ENCODE peak calls at places on chromosomes 6 and 20, in four cellular contexts. One of them, this sample, is unnamed.

GRCh38 chr20:46213946-46214830 is 94.1 kb downstream of the CDH22 start:
- DNase-seq in neural progenitor cell: no peak
- DNase-seq in choroid plexus epithelial cell: no peak
- DNase-seq in stimulated activated CD8-positive, alpha-beta memory T cell treated with anti-CD3 and anti-CD28 coated beads, Interleukin-12 subunit alpha, Interleukin-12 subunit beta, amount 100 ng/mL, for 4 hours: no peak
- DNase-seq in this sample: no peak

GRCh38 chr20:49477200-49477599 is 5.3 kb downstream of the KCNB1 start:
- DNase-seq in choroid plexus epithelial cell: no peak
- DNase-seq in neural progenitor cell: no peak
- DNase-seq in stimulated activated CD8-positive, alpha-beta memory T cell treated with anti-CD3 and anti-CD28 coated beads, Interleukin-12 subunit alpha, Interleukin-12 subunit beta, amount 100 ng/mL, for 4 hours: no peak
- DNase-seq in this sample: no peak

GRCh38 chr6:88445188-88445958 is 279.2 kb upstream of the CNR1 start:
- DNase-seq in stimulated activated CD8-positive, alpha-beta memory T cell treated with anti-CD3 and anti-CD28 coated beads, Interleukin-12 subunit alpha, Interleukin-12 subunit beta, amount 100 ng/mL, for 4 hours: no peak
- DNase-seq in neural progenitor cell: no peak
- DNase-seq in choroid plexus epithelial cell: no peak
- DNase-seq in this sample: no peak

GRCh38 chr20:18092890-18093289 is 35.2 kb upstream of the OVOL2 start:
- DNase-seq in stimulated activated CD8-positive, alpha-beta memory T cell treated with anti-CD3 and anti-CD28 coated beads, Interleukin-12 subunit alpha, Interleukin-12 subunit beta, amount 100 ng/mL, for 4 hours: no peak
- DNase-seq in choroid plexus epithelial cell: no peak
- DNase-seq in neural progenitor cell: no peak
- DNase-seq in this sample: no peak

GRCh38 chr6:55669133-55669532 is 90.1 kb upstream of the HMGCLL1 start:
- DNase-seq in choroid plexus epithelial cell: no peak
- DNase-seq in neural progenitor cell: no peak
- DNase-seq in stimulated activated CD8-positive, alpha-beta memory T cell treated with anti-CD3 and anti-CD28 coated beads, Interleukin-12 subunit alpha, Interleukin-12 subunit beta, amount 100 ng/mL, for 4 hours: no peak
- DNase-seq in this sample: no peak

GRCh38 chr6:148348778-148349177 is 6.1 kb downstream of the SASH1 start:
- DNase-seq in stimulated activated CD8-positive, alpha-beta memory T cell treated with anti-CD3 and anti-CD28 coated beads, Interleukin-12 subunit alpha, Interleukin-12 subunit beta, amount 100 ng/mL, for 4 hours: no peak
- DNase-seq in neural progenitor cell: no peak
- DNase-seq in choroid plexus epithelial cell: no peak
- DNase-seq in this sample: no peak

GRCh38 chr6:90199900-90200299 is 96.7 kb downstream of the BACH2 start:
- DNase-seq in choroid plexus epithelial cell: no peak
- DNase-seq in stimulated activated CD8-positive, alpha-beta memory T cell treated with anti-CD3 and anti-CD28 coated beads, Interleukin-12 subunit alpha, Interleukin-12 subunit beta, amount 100 ng/mL, for 4 hours: no peak
- DNase-seq in neural progenitor cell: no peak
- DNase-seq in this sample: no peak

GRCh38 chr20:20360464-20360863 is 7.4 kb upstream of the INSM1 start:
- DNase-seq in stimulated activated CD8-positive, alpha-beta memory T cell treated with anti-CD3 and anti-CD28 coated beads, Interleukin-12 subunit alpha, Interleukin-12 subunit beta, amount 100 ng/mL, for 4 hours: no peak
- DNase-seq in neural progenitor cell: peak
- DNase-seq in choroid plexus epithelial cell: peak
- DNase-seq in this sample: no peak

GRCh38 chr6:13760307-13760706 is 48.7 kb upstream of the RANBP9 start:
- DNase-seq in neural progenitor cell: no peak
- DNase-seq in choroid plexus epithelial cell: no peak
- DNase-seq in stimulated activated CD8-positive, alpha-beta memory T cell treated with anti-CD3 and anti-CD28 coated beads, Interleukin-12 subunit alpha, Interleukin-12 subunit beta, amount 100 ng/mL, for 4 hours: no peak
- DNase-seq in this sample: no peak

GRCh38 chr6:13653296-13653695 is 38.2 kb downstream of the NOL7 start:
- DNase-seq in choroid plexus epithelial cell: peak
- DNase-seq in neural progenitor cell: no peak
- DNase-seq in stimulated activated CD8-positive, alpha-beta memory T cell treated with anti-CD3 and anti-CD28 coated beads, Interleukin-12 subunit alpha, Interleukin-12 subunit beta, amount 100 ng/mL, for 4 hours: no peak
- DNase-seq in this sample: no peak

GRCh38 chr20:57397004-57397692 is 6.0 kb downstream of the RBM38 start:
- DNase-seq in stimulated activated CD8-positive, alpha-beta memory T cell treated with anti-CD3 and anti-CD28 coated beads, Interleukin-12 subunit alpha, Interleukin-12 subunit beta, amount 100 ng/mL, for 4 hours: no peak
- DNase-seq in neural progenitor cell: no peak
- DNase-seq in choroid plexus epithelial cell: no peak
- DNase-seq in this sample: no peak

GRCh38 chr6:22448311-22448711 is 121.1 kb upstream of the HDGFL1 start:
- DNase-seq in stimulated activated CD8-positive, alpha-beta memory T cell treated with anti-CD3 and anti-CD28 coated beads, Interleukin-12 subunit alpha, Interleukin-12 subunit beta, amount 100 ng/mL, for 4 hours: no peak
- DNase-seq in choroid plexus epithelial cell: peak
- DNase-seq in neural progenitor cell: peak
- DNase-seq in this sample: no peak

GRCh38 chr20:34042286-34042685 is 48.6 kb downstream of the RALY start:
- DNase-seq in stimulated activated CD8-positive, alpha-beta memory T cell treated with anti-CD3 and anti-CD28 coated beads, Interleukin-12 subunit alpha, Interleukin-12 subunit beta, amount 100 ng/mL, for 4 hours: no peak
- DNase-seq in choroid plexus epithelial cell: no peak
- DNase-seq in neural progenitor cell: no peak
- DNase-seq in this sample: no peak

GRCh38 chr20:32358883-32359632 is 927 bp downstream of the ASXL1 start:
- DNase-seq in choroid plexus epithelial cell: peak
- DNase-seq in neural progenitor cell: peak
- DNase-seq in stimulated activated CD8-positive, alpha-beta memory T cell treated with anti-CD3 and anti-CD28 coated beads, Interleukin-12 subunit alpha, Interleukin-12 subunit beta, amount 100 ng/mL, for 4 hours: peak
- DNase-seq in this sample: peak

GRCh38 chr6:151911401-151911800 is 103.9 kb downstream of the ESR1 start:
- DNase-seq in neural progenitor cell: no peak
- DNase-seq in choroid plexus epithelial cell: peak
- DNase-seq in stimulated activated CD8-positive, alpha-beta memory T cell treated with anti-CD3 and anti-CD28 coated beads, Interleukin-12 subunit alpha, Interleukin-12 subunit beta, amount 100 ng/mL, for 4 hours: no peak
- DNase-seq in this sample: no peak

GRCh38 chr6:29834564-29835436 is 7.2 kb downstream of the HLA-G start:
- DNase-seq in choroid plexus epithelial cell: peak
- DNase-seq in neural progenitor cell: peak
- DNase-seq in stimulated activated CD8-positive, alpha-beta memory T cell treated with anti-CD3 and anti-CD28 coated beads, Interleukin-12 subunit alpha, Interleukin-12 subunit beta, amount 100 ng/mL, for 4 hours: no peak
- DNase-seq in this sample: no peak

GRCh38 chr20:35726759-35727711 is 15.0 kb downstream of the RBM39 start:
- DNase-seq in choroid plexus epithelial cell: no peak
- DNase-seq in stimulated activated CD8-positive, alpha-beta memory T cell treated with anti-CD3 and anti-CD28 coated beads, Interleukin-12 subunit alpha, Interleukin-12 subunit beta, amount 100 ng/mL, for 4 hours: no peak
- DNase-seq in neural progenitor cell: no peak
- DNase-seq in this sample: no peak

GRCh38 chr6:27422651-27423332 is 34.2 kb downstream of the ZNF391 start:
- DNase-seq in choroid plexus epithelial cell: peak
- DNase-seq in neural progenitor cell: no peak
- DNase-seq in stimulated activated CD8-positive, alpha-beta memory T cell treated with anti-CD3 and anti-CD28 coated beads, Interleukin-12 subunit alpha, Interleukin-12 subunit beta, amount 100 ng/mL, for 4 hours: no peak
- DNase-seq in this sample: no peak

GRCh38 chr20:31617432-31618104 is 12.5 kb downstream of the ID1 start:
- DNase-seq in choroid plexus epithelial cell: no peak
- DNase-seq in stimulated activated CD8-positive, alpha-beta memory T cell treated with anti-CD3 and anti-CD28 coated beads, Interleukin-12 subunit alpha, Interleukin-12 subunit beta, amount 100 ng/mL, for 4 hours: no peak
- DNase-seq in neural progenitor cell: no peak
- DNase-seq in this sample: no peak

GRCh38 chr20:50930139-50931047 is 844 bp downstream of the ADNP start:
- DNase-seq in choroid plexus epithelial cell: no peak
- DNase-seq in stimulated activated CD8-positive, alpha-beta memory T cell treated with anti-CD3 and anti-CD28 coated beads, Interleukin-12 subunit alpha, Interleukin-12 subunit beta, amount 100 ng/mL, for 4 hours: peak
- DNase-seq in neural progenitor cell: peak
- DNase-seq in this sample: no peak

GRCh38 chr20:2984956-2985661 is 58.3 kb upstream of the GNRH2 start:
- DNase-seq in choroid plexus epithelial cell: peak
- DNase-seq in neural progenitor cell: no peak
- DNase-seq in stimulated activated CD8-positive, alpha-beta memory T cell treated with anti-CD3 and anti-CD28 coated beads, Interleukin-12 subunit alpha, Interleukin-12 subunit beta, amount 100 ng/mL, for 4 hours: no peak
- DNase-seq in this sample: no peak

GRCh38 chr6:129523814-129524213 is 186.2 kb downstream of the ARHGAP18 start:
- DNase-seq in stimulated activated CD8-positive, alpha-beta memory T cell treated with anti-CD3 and anti-CD28 coated beads, Interleukin-12 subunit alpha, Interleukin-12 subunit beta, amount 100 ng/mL, for 4 hours: no peak
- DNase-seq in choroid plexus epithelial cell: no peak
- DNase-seq in neural progenitor cell: no peak
- DNase-seq in this sample: no peak

GRCh38 chr6:55047433-55048044 is 126.8 kb upstream of the HCRTR2 start:
- DNase-seq in neural progenitor cell: no peak
- DNase-seq in stimulated activated CD8-positive, alpha-beta memory T cell treated with anti-CD3 and anti-CD28 coated beads, Interleukin-12 subunit alpha, Interleukin-12 subunit beta, amount 100 ng/mL, for 4 hours: no peak
- DNase-seq in choroid plexus epithelial cell: no peak
- DNase-seq in this sample: no peak

GRCh38 chr6:90502866-90503407 is 83.9 kb downstream of the MAP3K7 start:
- DNase-seq in neural progenitor cell: peak
- DNase-seq in choroid plexus epithelial cell: peak
- DNase-seq in stimulated activated CD8-positive, alpha-beta memory T cell treated with anti-CD3 and anti-CD28 coated beads, Interleukin-12 subunit alpha, Interleukin-12 subunit beta, amount 100 ng/mL, for 4 hours: no peak
- DNase-seq in this sample: no peak

GRCh38 chr20:63106108-63106764 is 99.5 kb upstream of the BHLHE23 start:
- DNase-seq in stimulated activated CD8-positive, alpha-beta memory T cell treated with anti-CD3 and anti-CD28 coated beads, Interleukin-12 subunit alpha, Interleukin-12 subunit beta, amount 100 ng/mL, for 4 hours: no peak
- DNase-seq in choroid plexus epithelial cell: no peak
- DNase-seq in neural progenitor cell: no peak
- DNase-seq in this sample: no peak

GRCh38 chr20:41697861-41698559 is 79.8 kb upstream of the CHD6 start:
- DNase-seq in neural progenitor cell: peak
- DNase-seq in choroid plexus epithelial cell: peak
- DNase-seq in stimulated activated CD8-positive, alpha-beta memory T cell treated with anti-CD3 and anti-CD28 coated beads, Interleukin-12 subunit alpha, Interleukin-12 subunit beta, amount 100 ng/mL, for 4 hours: no peak
- DNase-seq in this sample: no peak

GRCh38 chr6:112259337-112259675 is 4.9 kb upstream of the LAMA4 start:
- DNase-seq in neural progenitor cell: no peak
- DNase-seq in choroid plexus epithelial cell: no peak
- DNase-seq in stimulated activated CD8-positive, alpha-beta memory T cell treated with anti-CD3 and anti-CD28 coated beads, Interleukin-12 subunit alpha, Interleukin-12 subunit beta, amount 100 ng/mL, for 4 hours: no peak
- DNase-seq in this sample: no peak

GRCh38 chr20:48758206-48758820 is 69.5 kb downstream of the PREX1 start:
- DNase-seq in stimulated activated CD8-positive, alpha-beta memory T cell treated with anti-CD3 and anti-CD28 coated beads, Interleukin-12 subunit alpha, Interleukin-12 subunit beta, amount 100 ng/mL, for 4 hours: peak
- DNase-seq in choroid plexus epithelial cell: peak
- DNase-seq in neural progenitor cell: no peak
- DNase-seq in this sample: no peak

GRCh38 chr6:150310539-150310938 is 58.3 kb upstream of the IYD start:
- DNase-seq in choroid plexus epithelial cell: no peak
- DNase-seq in stimulated activated CD8-positive, alpha-beta memory T cell treated with anti-CD3 and anti-CD28 coated beads, Interleukin-12 subunit alpha, Interleukin-12 subunit beta, amount 100 ng/mL, for 4 hours: no peak
- DNase-seq in neural progenitor cell: no peak
- DNase-seq in this sample: no peak

GRCh38 chr20:13022401-13023170 is 13.8 kb downstream of the SPTLC3 start:
- DNase-seq in choroid plexus epithelial cell: peak
- DNase-seq in neural progenitor cell: no peak
- DNase-seq in stimulated activated CD8-positive, alpha-beta memory T cell treated with anti-CD3 and anti-CD28 coated beads, Interleukin-12 subunit alpha, Interleukin-12 subunit beta, amount 100 ng/mL, for 4 hours: no peak
- DNase-seq in this sample: no peak

GRCh38 chr6:163384510-163384909 is 30.0 kb upstream of the QKI start:
- DNase-seq in neural progenitor cell: no peak
- DNase-seq in stimulated activated CD8-positive, alpha-beta memory T cell treated with anti-CD3 and anti-CD28 coated beads, Interleukin-12 subunit alpha, Interleukin-12 subunit beta, amount 100 ng/mL, for 4 hours: no peak
- DNase-seq in choroid plexus epithelial cell: no peak
- DNase-seq in this sample: no peak

GRCh38 chr20:15475483-15475882 is 1097.8 kb downstream of the KIF16B start:
- DNase-seq in choroid plexus epithelial cell: no peak
- DNase-seq in neural progenitor cell: no peak
- DNase-seq in stimulated activated CD8-positive, alpha-beta memory T cell treated with anti-CD3 and anti-CD28 coated beads, Interleukin-12 subunit alpha, Interleukin-12 subunit beta, amount 100 ng/mL, for 4 hours: no peak
- DNase-seq in this sample: no peak

GRCh38 chr6:15572296-15573016 is 90.4 kb downstream of the DTNBP1 start:
- DNase-seq in neural progenitor cell: no peak
- DNase-seq in choroid plexus epithelial cell: no peak
- DNase-seq in stimulated activated CD8-positive, alpha-beta memory T cell treated with anti-CD3 and anti-CD28 coated beads, Interleukin-12 subunit alpha, Interleukin-12 subunit beta, amount 100 ng/mL, for 4 hours: no peak
- DNase-seq in this sample: no peak

GRCh38 chr20:4820833-4821518 is 99.3 kb downstream of the PRND start:
- DNase-seq in stimulated activated CD8-positive, alpha-beta memory T cell treated with anti-CD3 and anti-CD28 coated beads, Interleukin-12 subunit alpha, Interleukin-12 subunit beta, amount 100 ng/mL, for 4 hours: no peak
- DNase-seq in choroid plexus epithelial cell: peak
- DNase-seq in neural progenitor cell: no peak
- DNase-seq in this sample: no peak

GRCh38 chr6:38784506-38785235 is 69.6 kb downstream of the DNAH8 start:
- DNase-seq in stimulated activated CD8-positive, alpha-beta memory T cell treated with anti-CD3 and anti-CD28 coated beads, Interleukin-12 subunit alpha, Interleukin-12 subunit beta, amount 100 ng/mL, for 4 hours: no peak
- DNase-seq in neural progenitor cell: no peak
- DNase-seq in choroid plexus epithelial cell: peak
- DNase-seq in this sample: no peak

This sample was measured in cardiac septum.